ENCODE peak calls at places on chromosomes 12 and 14, in five cellular contexts. L, M, T, E and F are unnamed samples.

GRCh38 chr12:105271364-105271763 is 35.4 kb upstream of the APPL2 start:
- DNase-seq in L (no peak), M (no peak), T (no peak), E (no peak), F (no peak)

GRCh38 chr12:67617619-67618018 is 30.9 kb upstream of the DYRK2 start:
- DNase-seq in L (no peak), M (no peak), T (peak), E (no peak), F (no peak)

GRCh38 chr12:45725631-45726593 is 3.6 kb upstream of the ARID2 start:
- DNase-seq in L (no peak), M (no peak), T (peak), E (peak), F (peak)

GRCh38 chr12:79891506-79892162 is 43.3 kb downstream of the PPP1R12A start:
- DNase-seq in L (no peak), M (no peak), T (no peak), E (no peak), F (no peak)

GRCh38 chr12:27123642-27124041 is 41.3 kb upstream of the C12orf71 start:
- DNase-seq in L (no peak), M (no peak), T (no peak), E (no peak), F (peak)

GRCh38 chr12:111767362-111768158 is 827 bp downstream of the ALDH2 start:
- DNase-seq in L (no peak), M (no peak), T (no peak), E (peak), F (peak)

GRCh38 chr12:66584673-66585072 is 94.2 kb downstream of the GRIP1 start:
- DNase-seq in L (no peak), M (no peak), T (no peak), E (no peak), F (no peak)

GRCh38 chr12:82673698-82674097 is 13.0 kb upstream of the TMTC2 start:
- DNase-seq in L (no peak), M (no peak), T (no peak), E (no peak), F (no peak)

GRCh38 chr12:132967736-132968135 is 11.6 kb upstream of the ZNF605 start:
- DNase-seq in L (no peak), M (no peak), T (no peak), E (no peak), F (no peak)

GRCh38 chr12:75635606-75636444 is 124.4 kb upstream of the KRR1 start:
- DNase-seq in L (no peak), M (no peak), T (no peak), E (no peak), F (peak)

GRCh38 chr14:56754966-56755365 is 55.3 kb downstream of the OTX2 start:
- DNase-seq in L (no peak), M (no peak), T (no peak), E (no peak), F (no peak)

GRCh38 chr12:69511870-69512269 is 41.7 kb downstream of the FRS2 start:
- DNase-seq in L (no peak), M (no peak), T (no peak), E (no peak), F (no peak)

GRCh38 chr14:33943081-33943480 is 7.8 kb downstream of the EGLN3 start:
- DNase-seq in L (no peak), M (no peak), T (no peak), E (no peak), F (no peak)

GRCh38 chr12:115598827-115599226 is 678.7 kb downstream of the MED13L start:
- DNase-seq in L (no peak), M (peak), T (no peak), E (no peak), F (no peak)

GRCh38 chr14:55129086-55129427 is at the start of gene LGALS3:
- DNase-seq in L (no peak), M (peak), T (peak), E (peak), F (peak)

DNA sequence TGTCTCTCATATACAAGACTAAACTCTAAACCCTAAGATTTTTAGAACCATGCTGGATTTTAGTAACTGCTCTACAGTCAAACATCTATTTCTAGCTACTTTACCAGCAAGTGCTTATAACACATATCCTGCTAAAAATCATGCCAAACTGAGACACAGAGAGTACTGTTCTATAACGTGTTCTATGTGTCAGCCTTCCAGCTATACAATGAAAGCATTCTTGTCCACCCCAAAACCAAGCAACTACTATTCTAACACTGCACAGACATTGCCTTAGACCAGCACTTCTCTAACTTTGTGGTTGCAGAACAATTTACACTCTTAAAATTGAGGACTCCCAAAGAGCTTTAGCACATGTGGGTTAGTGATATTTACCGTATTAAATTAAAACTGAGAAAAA is 85.7 kb downstream of the SPPL3 start:
- DNase-seq in L (no peak), M (no peak), T (no peak), E (no peak), F (no peak)
- H2BK12ac ChIP-seq in L (no peak), M (no peak), T (no peak), E (no peak), F (no peak)

DNA sequence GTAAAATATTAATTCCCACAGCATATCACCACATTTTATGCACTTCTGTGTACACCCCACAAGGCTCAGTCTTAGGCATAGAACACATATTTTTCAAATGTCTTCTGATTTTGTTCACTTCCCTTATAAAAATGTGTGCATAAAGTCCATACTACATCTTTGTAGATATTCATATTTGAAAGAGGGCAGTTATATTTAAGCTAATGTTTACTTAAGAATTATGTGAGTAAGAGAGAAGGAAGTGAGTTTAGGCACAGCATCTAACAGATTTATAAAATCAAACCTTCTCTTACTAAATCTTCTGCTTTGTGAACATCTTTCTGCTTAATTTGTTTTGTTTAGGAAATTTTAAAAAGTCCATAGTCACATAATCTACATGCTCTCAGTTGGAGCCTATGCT is 648.1 kb downstream of the FSCB start:
- DNase-seq in L (no peak), M (no peak), T (no peak), E (no peak), F (no peak)
- H3K4ac ChIP-seq in L (no peak), M (no peak), T (no peak), E (no peak), F (no peak)

GRCh38 chr12:77725611-77726010 is 105.1 kb upstream of the NAV3 start:
- DNase-seq in L (no peak), M (no peak), T (no peak), E (no peak), F (peak)
- H2BK12ac ChIP-seq in L (no peak), M (no peak), T (no peak), E (no peak), F (no peak)

DNA sequence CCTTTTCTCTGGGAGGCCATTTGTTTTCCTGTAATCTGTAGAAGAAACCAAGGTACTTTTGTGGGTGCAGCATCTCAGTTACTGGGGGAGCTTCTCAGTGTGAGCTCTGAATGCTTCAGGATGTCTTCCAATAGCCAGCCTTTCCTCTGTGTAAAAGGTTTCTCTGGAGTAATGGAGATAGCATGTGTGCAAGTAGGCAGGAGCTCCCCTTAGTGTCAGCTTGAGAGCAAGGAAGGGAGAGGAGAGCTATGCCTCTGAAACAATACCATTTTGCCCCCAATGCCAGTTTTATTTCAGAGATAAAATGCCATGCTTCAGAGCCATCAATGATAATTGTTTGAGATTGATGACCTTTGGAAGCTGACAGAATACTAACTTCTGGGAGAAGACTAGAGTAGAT is 125.5 kb downstream of the CRADD start:
- DNase-seq in L (no peak), M (no peak), T (no peak), E (no peak), F (no peak)
- H3K4ac ChIP-seq in L (no peak), M (no peak), T (no peak), E (no peak), F (no peak)

DNA sequence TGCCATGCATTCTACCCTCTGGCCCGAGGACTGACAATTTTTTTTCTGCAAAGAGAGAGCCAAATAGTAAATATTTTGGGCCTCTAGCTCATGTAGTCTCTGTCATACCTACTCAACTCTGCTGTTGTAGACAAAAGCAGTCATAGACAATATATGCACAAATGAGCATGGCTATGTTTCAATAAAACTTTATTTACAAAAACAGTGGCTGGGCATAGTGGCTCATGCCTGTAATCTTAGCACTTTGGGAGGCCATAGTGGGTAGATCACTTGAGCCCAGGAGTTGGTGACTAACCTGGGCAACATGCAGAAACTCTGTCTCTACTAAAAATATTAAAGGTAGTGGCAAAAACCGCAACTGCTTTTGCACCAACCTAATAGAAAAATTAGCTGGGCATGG is 153.7 kb upstream of the BTG1 start:
- DNase-seq in L (no peak), M (no peak), T (no peak), E (no peak), F (no peak)
- H2BK12ac ChIP-seq in L (no peak), M (no peak), T (no peak), E (no peak), F (no peak)

GRCh38 chr12:95003213-95003920 is at the start of gene NDUFA12:
- DNase-seq in L (peak), M (peak), T (peak), E (peak), F (peak)
- H3K4ac ChIP-seq in L (no peak), M (no peak), T (no peak), E (peak), F (peak)

GRCh38 chr14:91414475-91415342 is 2.9 kb downstream of the CCDC88C start:
- DNase-seq in L (no peak), M (no peak), T (peak), E (no peak), F (no peak)
- H2BK12ac ChIP-seq in L (peak), M (no peak), T (no peak), E (no peak), F (no peak)

DNA sequence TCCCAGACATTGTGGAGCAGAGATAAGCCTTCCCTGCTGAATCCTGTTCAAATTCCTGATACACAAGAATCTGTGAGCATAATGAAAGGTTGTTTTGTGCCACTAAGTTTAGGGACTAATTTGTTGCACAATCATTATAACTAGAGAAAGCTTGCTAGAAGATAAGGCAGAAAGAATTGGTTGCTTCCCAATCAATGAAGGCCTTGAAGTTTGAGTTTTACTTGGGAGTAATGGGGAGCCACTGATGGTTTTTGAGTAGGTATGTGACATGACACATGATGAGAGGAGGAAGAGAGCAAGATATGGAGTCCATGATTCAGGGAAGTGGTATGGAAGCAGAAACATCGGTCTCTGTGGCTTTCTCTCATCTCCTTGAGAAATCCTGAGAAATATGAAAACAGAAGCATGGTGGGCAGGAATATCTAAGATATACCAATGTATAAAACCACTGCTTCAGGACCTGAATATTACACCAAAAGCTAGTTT is 13.3 kb upstream of the TCP11L2 start:
- DNase-seq in L (no peak), M (no peak), T (no peak), E (no peak), F (peak)
- H3K4ac ChIP-seq in L (no peak), M (no peak), T (no peak), E (no peak), F (no peak)

GRCh38 chr12:116803018-116803736 is 65.1 kb downstream of the RNFT2 start:
- DNase-seq in L (no peak), M (no peak), T (no peak), E (no peak), F (no peak)

GRCh38 chr12:116802018-116802417 is 63.9 kb downstream of the RNFT2 start:
- DNase-seq in L (no peak), M (no peak), T (no peak), E (no peak), F (no peak)

GRCh38 chr12:116804051-116804450 is 65.9 kb downstream of the RNFT2 start:
- DNase-seq in L (no peak), M (no peak), T (no peak), E (no peak), F (no peak)

GRCh38 chr12:116808113-116808786 is 70.1 kb downstream of the RNFT2 start:
- DNase-seq in L (no peak), M (no peak), T (no peak), E (no peak), F (no peak)

DNA sequence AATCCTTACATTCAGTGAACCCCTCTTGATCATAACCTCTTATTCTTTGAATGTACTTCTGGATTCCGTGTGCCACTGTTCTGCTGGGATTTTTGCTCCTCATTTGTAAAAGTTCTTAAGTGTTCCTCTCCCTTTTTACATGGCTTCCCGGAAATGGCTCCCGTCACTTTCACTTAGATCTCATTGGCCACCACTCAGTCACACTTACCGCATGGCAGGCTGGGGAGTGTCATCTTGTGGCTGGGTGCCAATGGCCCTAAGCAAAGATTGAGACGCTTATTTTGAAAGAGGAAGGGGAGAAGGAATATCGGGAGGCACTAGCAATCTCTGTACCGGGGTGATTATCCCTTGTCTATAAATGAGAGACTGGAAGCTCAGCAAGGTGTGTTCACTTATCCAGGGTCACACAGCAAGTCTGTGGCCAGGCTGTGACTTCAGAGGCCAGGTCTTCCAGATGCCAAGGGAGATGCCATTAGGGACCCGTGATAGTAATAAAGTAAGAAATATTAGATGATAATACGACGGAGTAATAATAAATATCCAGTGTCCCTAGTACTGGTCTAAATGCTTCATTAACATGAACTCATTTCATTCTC is 68.8 kb downstream of the RNFT2 start:
- DNase-seq in L (no peak), M (no peak), T (no peak), E (no peak), F (no peak)
- H2BK12ac ChIP-seq in L (no peak), M (no peak), T (no peak), E (no peak), F (no peak)